ENCODE peak calls at places on chromosomes 16 and 17, in nine cellular contexts. One of them, this sample, is unnamed.

GRCh38 chr17:49741009-49741691 is 22.8 kb downstream of the FAM117A start:
- DNase-seq in chondrocyte: no peak
- DNase-seq in NCI-H345: no peak
- DNase-seq in cardiac septum: no peak
- DNase-seq in RWPE1: no peak
- DNase-seq in activated naive CD8-positive, alpha-beta T cell treated with anti-CD3 and anti-CD28 coated beads for 36 hours: no peak
- DNase-seq in NCI-H1105 treated with DMSO at 0.1 percent for 48 hours: no peak
- DNase-seq in cardiac fibroblast: peak
- DNase-seq in HEK293T: no peak
- DNase-seq in this sample: no peak

GRCh38 chr17:61621317-61621716 is 30.3 kb upstream of the NACA2 start:
- DNase-seq in RWPE1: no peak
- DNase-seq in NCI-H345: no peak
- DNase-seq in cardiac septum: no peak
- DNase-seq in HEK293T: no peak
- DNase-seq in NCI-H1105 treated with DMSO at 0.1 percent for 48 hours: no peak
- DNase-seq in activated naive CD8-positive, alpha-beta T cell treated with anti-CD3 and anti-CD28 coated beads for 36 hours: no peak
- DNase-seq in chondrocyte: no peak
- DNase-seq in cardiac fibroblast: no peak
- DNase-seq in this sample: no peak

GRCh38 chr17:15456972-15457722 is 10.3 kb downstream of the CDRT4 start:
- DNase-seq in cardiac fibroblast: peak
- DNase-seq in RWPE1: no peak
- DNase-seq in chondrocyte: no peak
- DNase-seq in cardiac septum: no peak
- DNase-seq in NCI-H1105 treated with DMSO at 0.1 percent for 48 hours: no peak
- DNase-seq in activated naive CD8-positive, alpha-beta T cell treated with anti-CD3 and anti-CD28 coated beads for 36 hours: no peak
- DNase-seq in HEK293T: no peak
- DNase-seq in NCI-H345: no peak
- DNase-seq in this sample: no peak

GRCh38 chr17:3802461-3803307 is 1.7 kb upstream of the ITGAE start:
- DNase-seq in chondrocyte: no peak
- DNase-seq in NCI-H1105 treated with DMSO at 0.1 percent for 48 hours: no peak
- DNase-seq in HEK293T: no peak
- DNase-seq in cardiac fibroblast: peak
- DNase-seq in cardiac septum: no peak
- DNase-seq in NCI-H345: no peak
- DNase-seq in activated naive CD8-positive, alpha-beta T cell treated with anti-CD3 and anti-CD28 coated beads for 36 hours: no peak
- DNase-seq in RWPE1: no peak
- DNase-seq in this sample: no peak

GRCh38 chr16:50441758-50442157 is 73.0 kb upstream of the BRD7 start:
- DNase-seq in NCI-H1105 treated with DMSO at 0.1 percent for 48 hours: no peak
- DNase-seq in chondrocyte: no peak
- DNase-seq in cardiac septum: no peak
- DNase-seq in cardiac fibroblast: no peak
- DNase-seq in NCI-H345: no peak
- DNase-seq in RWPE1: no peak
- DNase-seq in activated naive CD8-positive, alpha-beta T cell treated with anti-CD3 and anti-CD28 coated beads for 36 hours: no peak
- DNase-seq in HEK293T: no peak
- DNase-seq in this sample: no peak

GRCh38 chr16:46922239-46922638 is 38.1 kb downstream of the GPT2 start:
- DNase-seq in cardiac fibroblast: no peak
- DNase-seq in activated naive CD8-positive, alpha-beta T cell treated with anti-CD3 and anti-CD28 coated beads for 36 hours: no peak
- DNase-seq in NCI-H345: no peak
- DNase-seq in chondrocyte: no peak
- DNase-seq in HEK293T: no peak
- DNase-seq in NCI-H1105 treated with DMSO at 0.1 percent for 48 hours: no peak
- DNase-seq in RWPE1: no peak
- DNase-seq in cardiac septum: no peak
- DNase-seq in this sample: no peak

GRCh38 chr16:27698266-27698665 is 148.3 kb downstream of the KATNIP start:
- DNase-seq in cardiac fibroblast: no peak
- DNase-seq in RWPE1: no peak
- DNase-seq in HEK293T: peak
- DNase-seq in NCI-H345: no peak
- DNase-seq in NCI-H1105 treated with DMSO at 0.1 percent for 48 hours: no peak
- DNase-seq in cardiac septum: peak
- DNase-seq in activated naive CD8-positive, alpha-beta T cell treated with anti-CD3 and anti-CD28 coated beads for 36 hours: no peak
- DNase-seq in chondrocyte: peak
- DNase-seq in this sample: no peak

GRCh38 chr16:86281435-86281834 is 228.9 kb upstream of the FOXF1 start:
- DNase-seq in HEK293T: no peak
- DNase-seq in cardiac fibroblast: no peak
- DNase-seq in cardiac septum: no peak
- DNase-seq in activated naive CD8-positive, alpha-beta T cell treated with anti-CD3 and anti-CD28 coated beads for 36 hours: no peak
- DNase-seq in chondrocyte: no peak
- DNase-seq in RWPE1: no peak
- DNase-seq in NCI-H345: no peak
- DNase-seq in NCI-H1105 treated with DMSO at 0.1 percent for 48 hours: no peak
- DNase-seq in this sample: no peak

GRCh38 chr17:59620518-59621259 is 994 bp downstream of the CLTC start:
- DNase-seq in HEK293T: peak
- DNase-seq in NCI-H345: peak
- DNase-seq in RWPE1: peak
- DNase-seq in activated naive CD8-positive, alpha-beta T cell treated with anti-CD3 and anti-CD28 coated beads for 36 hours: peak
- DNase-seq in chondrocyte: no peak
- DNase-seq in cardiac septum: no peak
- DNase-seq in cardiac fibroblast: peak
- DNase-seq in NCI-H1105 treated with DMSO at 0.1 percent for 48 hours: peak
- DNase-seq in this sample: no peak

GRCh38 chr16:29975811-29976511 is 2.3 kb downstream of the TAOK2 start:
- DNase-seq in chondrocyte: no peak
- DNase-seq in RWPE1: no peak
- DNase-seq in NCI-H1105 treated with DMSO at 0.1 percent for 48 hours: no peak
- DNase-seq in activated naive CD8-positive, alpha-beta T cell treated with anti-CD3 and anti-CD28 coated beads for 36 hours: no peak
- DNase-seq in cardiac fibroblast: no peak
- DNase-seq in NCI-H345: no peak
- DNase-seq in cardiac septum: peak
- DNase-seq in HEK293T: no peak
- DNase-seq in this sample: no peak

GRCh38 chr16:18965555-18965954 is 18.2 kb upstream of the TMC7 start:
- DNase-seq in RWPE1: no peak
- DNase-seq in HEK293T: no peak
- DNase-seq in chondrocyte: no peak
- DNase-seq in cardiac septum: no peak
- DNase-seq in activated naive CD8-positive, alpha-beta T cell treated with anti-CD3 and anti-CD28 coated beads for 36 hours: no peak
- DNase-seq in NCI-H1105 treated with DMSO at 0.1 percent for 48 hours: no peak
- DNase-seq in NCI-H345: no peak
- DNase-seq in cardiac fibroblast: no peak
- DNase-seq in this sample: no peak

GRCh38 chr17:2303278-2304188 is at the start of the genes SMG6 and SRR:
- DNase-seq in RWPE1: peak
- DNase-seq in NCI-H1105 treated with DMSO at 0.1 percent for 48 hours: peak
- DNase-seq in cardiac fibroblast: peak
- DNase-seq in HEK293T: peak
- DNase-seq in chondrocyte: peak
- DNase-seq in NCI-H345: peak
- DNase-seq in activated naive CD8-positive, alpha-beta T cell treated with anti-CD3 and anti-CD28 coated beads for 36 hours: peak
- DNase-seq in cardiac septum: peak
- DNase-seq in this sample: peak

GRCh38 chr16:12944300-12944699 is 42.9 kb downstream of the SHISA9 start:
- DNase-seq in HEK293T: no peak
- DNase-seq in NCI-H345: no peak
- DNase-seq in NCI-H1105 treated with DMSO at 0.1 percent for 48 hours: no peak
- DNase-seq in cardiac septum: no peak
- DNase-seq in chondrocyte: no peak
- DNase-seq in RWPE1: no peak
- DNase-seq in activated naive CD8-positive, alpha-beta T cell treated with anti-CD3 and anti-CD28 coated beads for 36 hours: no peak
- DNase-seq in cardiac fibroblast: no peak
- DNase-seq in this sample: no peak

GRCh38 chr17:17959520-17960361 is 12.5 kb downstream of the TOM1L2 start:
- DNase-seq in chondrocyte: no peak
- DNase-seq in NCI-H345: no peak
- DNase-seq in cardiac fibroblast: peak
- DNase-seq in HEK293T: no peak
- DNase-seq in RWPE1: no peak
- DNase-seq in cardiac septum: no peak
- DNase-seq in NCI-H1105 treated with DMSO at 0.1 percent for 48 hours: no peak
- DNase-seq in activated naive CD8-positive, alpha-beta T cell treated with anti-CD3 and anti-CD28 coated beads for 36 hours: peak
- DNase-seq in this sample: no peak

GRCh38 chr16:89737341-89738071 is 16.2 kb downstream of the ZNF276 start:
- DNase-seq in RWPE1: no peak
- DNase-seq in chondrocyte: no peak
- DNase-seq in NCI-H1105 treated with DMSO at 0.1 percent for 48 hours: no peak
- DNase-seq in NCI-H345: no peak
- DNase-seq in cardiac fibroblast: no peak
- DNase-seq in activated naive CD8-positive, alpha-beta T cell treated with anti-CD3 and anti-CD28 coated beads for 36 hours: peak
- DNase-seq in cardiac septum: no peak
- DNase-seq in HEK293T: no peak
- DNase-seq in this sample: no peak

GRCh38 chr17:43528319-43528987 is 17.7 kb downstream of the ETV4 start:
- DNase-seq in cardiac fibroblast: peak
- DNase-seq in activated naive CD8-positive, alpha-beta T cell treated with anti-CD3 and anti-CD28 coated beads for 36 hours: no peak
- DNase-seq in cardiac septum: no peak
- DNase-seq in RWPE1: no peak
- DNase-seq in HEK293T: no peak
- DNase-seq in chondrocyte: peak
- DNase-seq in NCI-H345: no peak
- DNase-seq in NCI-H1105 treated with DMSO at 0.1 percent for 48 hours: no peak
- DNase-seq in this sample: no peak

GRCh38 chr17:75734674-75735294 is 13.5 kb downstream of the ITGB4 start:
- DNase-seq in cardiac fibroblast: no peak
- DNase-seq in NCI-H1105 treated with DMSO at 0.1 percent for 48 hours: no peak
- DNase-seq in HEK293T: no peak
- DNase-seq in activated naive CD8-positive, alpha-beta T cell treated with anti-CD3 and anti-CD28 coated beads for 36 hours: no peak
- DNase-seq in chondrocyte: no peak
- DNase-seq in NCI-H345: no peak
- DNase-seq in cardiac septum: no peak
- DNase-seq in RWPE1: no peak
- DNase-seq in this sample: no peak

This sample was measured in stimulated activated naive B cell treated with anti-CD40 and anti-IgM and Interleukin-4, amounts not matched to agents 10 μg/mL and 1 μg/mL and 100 μg/mL, for 72 hours.